ENCODE peak calls at places on chromosome 21, in seven cellular contexts. P is ascending aorta, N is cardiac muscle cell, F is transverse colon, A is cardiac fibroblast, V is H1, B is left ventricle myocardium inferior. I is an unnamed sample.

GRCh38 chr21:39115659-39116235 is 67.5 kb downstream of the PSMG1 start:
- DNase-seq in P (no peak), F (no peak), B (no peak), N (no peak), V (no peak), A (no peak), I (no peak)

GRCh38 chr21:21714396-21714795 is 716.2 kb downstream of the NCAM2 start:
- DNase-seq in P (no peak), F (no peak), V (no peak), A (peak), B (no peak), N (no peak), I (no peak)

GRCh38 chr21:46605759-46606426 is 1.0 kb upstream of the S100B start:
- DNase-seq in B (peak), V (no peak), N (no peak), F (peak), A (no peak), P (peak), I (no peak)

GRCh38 chr21:38376235-38376634 is 119.4 kb downstream of the KCNJ15 start:
- DNase-seq in A (no peak), V (no peak), B (no peak), N (no peak), P (no peak), F (no peak), I (no peak)

GRCh38 chr21:15732290-15732995 is 2.7 kb downstream of the USP25 start:
- DNase-seq in F (no peak), V (no peak), P (no peak), B (no peak), N (no peak), A (peak), I (peak)

GRCh38 chr21:39104911-39105310 is 78.3 kb downstream of the PSMG1 start:
- DNase-seq in B (no peak), A (no peak), P (no peak), N (no peak), F (no peak), V (no peak), I (no peak)

GRCh38 chr21:31326478-31327247 is 17.4 kb downstream of the TIAM1 start:
- DNase-seq in A (peak), N (no peak), B (no peak), F (peak), V (no peak), P (no peak), I (no peak)

GRCh38 chr21:33857846-33858671 is 57.5 kb downstream of the ATP5PO start:
- DNase-seq in A (no peak), F (no peak), V (no peak), B (no peak), N (no peak), P (no peak), I (no peak)

GRCh38 chr21:26888256-26888655 is 43.0 kb upstream of the ADAMTS1 start:
- DNase-seq in N (no peak), F (no peak), B (no peak), A (no peak), P (no peak), V (no peak), I (no peak)

GRCh38 chr21:42102063-42102462 is 30.9 kb downstream of the UMODL1 start:
- DNase-seq in B (no peak), P (no peak), N (no peak), V (no peak), F (no peak), A (no peak), I (no peak)

GRCh38 chr21:40923361-40923760 is 76.4 kb upstream of the DSCAM start:
- DNase-seq in F (no peak), P (no peak), B (no peak), A (no peak), N (no peak), V (no peak), I (no peak)

GRCh38 chr21:41923641-41924342 is 30.0 kb downstream of the C2CD2 start:
- DNase-seq in B (peak), P (no peak), V (no peak), N (no peak), A (peak), F (no peak), I (no peak)

GRCh38 chr21:34808569-34809204 is 139.9 kb downstream of the CLIC6 start:
- DNase-seq in F (no peak), B (no peak), A (peak), P (no peak), N (no peak), V (no peak), I (no peak)

GRCh38 chr21:46065993-46066842 is 31.7 kb upstream of the COL6A2 start:
- DNase-seq in N (no peak), P (no peak), A (peak), B (no peak), F (no peak), V (no peak), I (no peak)

GRCh38 chr21:31335957-31336738 is 7.9 kb downstream of the TIAM1 start:
- DNase-seq in V (no peak), F (no peak), B (no peak), A (peak), N (no peak), P (no peak), I (no peak)

GRCh38 chr21:45994738-45995685 is 13.4 kb downstream of the COL6A1 start:
- DNase-seq in P (no peak), N (no peak), F (no peak), A (no peak), V (no peak), B (peak), I (no peak)

GRCh38 chr21:31334648-31335121 is 9.4 kb downstream of the TIAM1 start:
- DNase-seq in V (no peak), F (no peak), P (no peak), B (no peak), A (no peak), N (no peak), I (no peak)

GRCh38 chr21:39647476-39647875 is 34.7 kb downstream of the B3GALT5 start:
- DNase-seq in V (no peak), P (no peak), N (no peak), F (no peak), A (no peak), B (no peak), I (no peak)

GRCh38 chr21:21200103-21200938 is 202.1 kb downstream of the NCAM2 start:
- DNase-seq in F (peak), B (peak), N (no peak), P (peak), A (peak), V (no peak), I (no peak)

GRCh38 chr21:37219766-37220432 is 47.2 kb downstream of the VPS26C start:
- DNase-seq in F (no peak), A (no peak), N (no peak), P (no peak), B (no peak), V (no peak), I (no peak)
- H3K4me3 ChIP-seq in F (no peak), A (peak), N (no peak), P (peak), B (peak), V (no peak), I (peak)

GRCh38 chr21:36699546-36700294 is 805 bp downstream of the SIM2 start:
- DNase-seq in N (no peak), A (no peak), F (no peak), B (no peak), P (no peak), V (no peak), I (peak)
- H3K4me3 ChIP-seq in N (peak), A (peak), F (no peak), B (peak), P (peak), V (peak), I (peak)

GRCh38 chr21:44350773-44351481 is 2.5 kb upstream of the TRPM2 start:
- DNase-seq in F (no peak), A (no peak), B (no peak), P (no peak), V (no peak), N (no peak), I (no peak)

GRCh38 chr21:44351535-44352252 is 1.7 kb upstream of the TRPM2 start:
- DNase-seq in P (no peak), B (no peak), F (no peak), A (no peak), V (no peak), N (no peak), I (no peak)

GRCh38 chr21:44353200-44353970 is at the start of gene TRPM2:
- DNase-seq in F (peak), B (peak), N (no peak), P (no peak), V (no peak), A (peak), I (no peak)

GRCh38 chr21:44354001-44354405 is 582 bp downstream of the TRPM2 start:
- DNase-seq in P (no peak), B (no peak), A (no peak), N (no peak), V (no peak), F (no peak), I (no peak)

GRCh38 chr21:44352253-44352860 is 1.1 kb upstream of the TRPM2 start:
- DNase-seq in F (no peak), A (no peak), V (no peak), B (no peak), P (no peak), N (no peak), I (no peak)
- H3K4me3 ChIP-seq in F (no peak), A (no peak), V (no peak), B (no peak), P (no peak), N (no peak), I (no peak)

DNA sequence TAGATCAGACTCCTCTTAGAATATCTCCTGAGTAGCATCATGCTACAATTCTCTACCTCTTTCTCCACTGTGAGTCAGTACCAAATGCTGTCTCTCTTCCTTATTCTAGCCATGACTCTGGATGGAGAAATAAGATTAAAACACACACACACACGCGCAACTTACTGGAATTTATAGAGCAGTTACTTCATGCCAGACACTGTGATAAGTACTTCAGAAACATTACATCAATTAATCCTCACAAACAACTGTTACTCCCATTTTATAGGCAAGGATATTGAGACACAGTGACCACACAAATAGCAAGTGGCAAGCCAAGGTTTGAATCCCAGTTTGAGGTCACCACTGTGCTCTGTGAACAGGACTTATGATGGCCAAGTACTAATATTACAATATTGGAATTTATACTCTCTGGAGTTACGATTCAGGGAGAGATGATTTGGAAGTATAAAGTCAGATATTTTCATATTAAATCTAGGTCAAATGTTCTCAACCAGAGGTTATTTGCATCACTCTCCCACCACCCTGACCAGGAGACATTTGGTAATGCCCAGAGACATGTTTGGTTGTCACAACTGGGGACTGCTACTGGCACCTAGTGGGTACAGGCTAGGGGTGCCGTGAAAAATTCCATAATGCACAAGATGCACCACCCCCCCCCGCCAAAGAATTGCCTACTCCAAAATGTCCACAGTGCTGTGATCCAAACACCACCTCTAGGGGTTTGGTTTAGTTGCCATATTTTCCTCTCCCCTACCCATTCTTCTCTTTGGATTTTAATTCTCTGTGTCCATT is 221.6 kb downstream of the LTN1 start:
- DNase-seq in P (no peak), F (no peak), V (no peak), N (no peak), B (no peak), A (peak), I (no peak)
- H3K4me3 ChIP-seq in P (no peak), F (no peak), V (no peak), N (no peak), B (no peak), A (no peak), I (no peak)

I was measured in HAP-1.